ENCODE peak calls at places on chromosomes 13 and 19, in four cellular contexts. One of them, this sample, is unnamed.

GRCh38 chr19:46753420-46754155 is 7.3 kb upstream of the STRN4 start:
- DNase-seq in cardiac muscle cell: peak; percentile 68
- DNase-seq in AG09309: no peak
- DNase-seq in AML-193: peak; percentile 52
- DNase-seq in this sample: peak; percentile 65

GRCh38 chr19:6127716-6128335 is 7.6 kb upstream of the ACSBG2 start:
- DNase-seq in AG09309: no peak
- DNase-seq in cardiac muscle cell: no peak
- DNase-seq in AML-193: no peak
- DNase-seq in this sample: no peak

GRCh38 chr19:35266904-35267817 is 1.6 kb upstream of the USF2 start:
- DNase-seq in AG09309: no peak
- DNase-seq in AML-193: no peak
- DNase-seq in cardiac muscle cell: no peak
- DNase-seq in this sample: no peak

GRCh38 chr13:31012285-31013024 is 80.0 kb downstream of the TEX26 start:
- DNase-seq in AG09309: no peak
- DNase-seq in cardiac muscle cell: peak; percentile 17
- DNase-seq in AML-193: no peak
- DNase-seq in this sample: peak; percentile 79

GRCh38 chr19:38658462-38659306 is 11.2 kb downstream of the ACTN4 start:
- DNase-seq in AML-193: no peak
- DNase-seq in cardiac muscle cell: peak; percentile 61
- DNase-seq in AG09309: peak; percentile 99
- DNase-seq in this sample: no peak

GRCh38 chr13:48265217-48265815 is 32.3 kb downstream of the ITM2B start:
- DNase-seq in cardiac muscle cell: no peak
- DNase-seq in AML-193: peak; percentile 27
- DNase-seq in AG09309: no peak
- DNase-seq in this sample: peak; percentile 85

GRCh38 chr13:30002577-30002976 is 152.2 kb upstream of the UBL3 start:
- DNase-seq in cardiac muscle cell: no peak
- DNase-seq in AG09309: peak; percentile 60
- DNase-seq in AML-193: no peak
- DNase-seq in this sample: peak; percentile 70

GRCh38 chr13:78015782-78016181 is 97.2 kb upstream of the EDNRB start:
- DNase-seq in AG09309: no peak
- DNase-seq in AML-193: peak; percentile 41
- DNase-seq in cardiac muscle cell: no peak
- DNase-seq in this sample: peak; percentile 53

GRCh38 chr13:24149306-24150032 is 11.1 kb upstream of the SPATA13 start:
- DNase-seq in AML-193: no peak
- DNase-seq in cardiac muscle cell: no peak
- DNase-seq in AG09309: no peak
- DNase-seq in this sample: no peak

GRCh38 chr19:13350761-13351160 is 155.5 kb downstream of the CACNA1A start:
- DNase-seq in AG09309: no peak
- DNase-seq in cardiac muscle cell: no peak
- DNase-seq in AML-193: no peak
- DNase-seq in this sample: no peak

GRCh38 chr13:43804461-43805070 is 17.8 kb upstream of the ENOX1 start:
- DNase-seq in cardiac muscle cell: peak; percentile 76
- DNase-seq in AML-193: peak; percentile 52
- DNase-seq in AG09309: no peak
- DNase-seq in this sample: peak; percentile 37

GRCh38 chr19:6216236-6216995 is 63.4 kb downstream of the MLLT1 start:
- DNase-seq in AML-193: no peak
- DNase-seq in cardiac muscle cell: no peak
- DNase-seq in AG09309: no peak
- DNase-seq in this sample: no peak

GRCh38 chr19:46559203-46559602 is 41.9 kb upstream of the CALM3 start:
- DNase-seq in cardiac muscle cell: no peak
- DNase-seq in AML-193: no peak
- DNase-seq in AG09309: no peak
- DNase-seq in this sample: no peak

GRCh38 chr13:91058066-91058465 is 289.4 kb upstream of the MIR17HG start:
- DNase-seq in AG09309: no peak
- DNase-seq in AML-193: no peak
- DNase-seq in cardiac muscle cell: peak; percentile 66
- DNase-seq in this sample: peak; percentile 21

GRCh38 chr19:4036576-4037300 is 29.2 kb downstream of the PIAS4 start:
- DNase-seq in AG09309: no peak
- DNase-seq in cardiac muscle cell: no peak
- DNase-seq in AML-193: no peak
- DNase-seq in this sample: no peak

GRCh38 chr13:113903912-113904311 is 40.0 kb upstream of the GAS6 start:
- DNase-seq in AG09309: no peak
- DNase-seq in cardiac muscle cell: no peak
- DNase-seq in AML-193: no peak
- DNase-seq in this sample: no peak

GRCh38 chr19:33720155-33720493 is 76.5 kb upstream of the KCTD15 start:
- DNase-seq in AG09309: no peak
- DNase-seq in AML-193: no peak
- DNase-seq in cardiac muscle cell: no peak
- DNase-seq in this sample: no peak

GRCh38 chr13:76991432-76991795 is 467 bp upstream of the CLN5 start:
- DNase-seq in AML-193: no peak
- DNase-seq in cardiac muscle cell: no peak
- DNase-seq in AG09309: no peak
- DNase-seq in this sample: no peak

GRCh38 chr19:54189020-54189667 is at the start of gene MBOAT7:
- DNase-seq in cardiac muscle cell: no peak
- DNase-seq in AG09309: no peak
- DNase-seq in AML-193: no peak
- DNase-seq in this sample: no peak

GRCh38 chr13:44236370-44236769 is 137.3 kb upstream of the SERP2 start:
- DNase-seq in cardiac muscle cell: no peak
- DNase-seq in AML-193: no peak
- DNase-seq in AG09309: no peak
- DNase-seq in this sample: no peak

GRCh38 chr13:26589754-26590153 is 32.3 kb downstream of the WASF3 start:
- DNase-seq in AG09309: no peak
- DNase-seq in cardiac muscle cell: no peak
- DNase-seq in AML-193: no peak
- DNase-seq in this sample: no peak

GRCh38 chr13:47256618-47257017 is 359.8 kb upstream of the HTR2A start:
- DNase-seq in AG09309: peak; percentile 67
- DNase-seq in AML-193: no peak
- DNase-seq in cardiac muscle cell: no peak
- DNase-seq in this sample: peak; percentile 9

GRCh38 chr19:4523306-4524110 is 5.2 kb upstream of the PLIN4 start:
- DNase-seq in cardiac muscle cell: peak; percentile 70
- DNase-seq in AML-193: peak; percentile 43
- DNase-seq in AG09309: no peak
- DNase-seq in this sample: no peak

GRCh38 chr19:34597596-34597995 is 79.4 kb downstream of the SCGB2B2 start:
- DNase-seq in AG09309: no peak
- DNase-seq in AML-193: no peak
- DNase-seq in cardiac muscle cell: no peak
- DNase-seq in this sample: no peak

GRCh38 chr19:55493650-55494171 is 5.5 kb downstream of the SSC5D start:
- DNase-seq in cardiac muscle cell: no peak
- DNase-seq in AG09309: no peak
- DNase-seq in AML-193: no peak
- DNase-seq in this sample: no peak